ENCODE peak calls at places on chromosomes 3 and 15, in seven cellular contexts. One of them, this sample, is unnamed.

GRCh38 chr3:20975221-20975620 is 775.8 kb downstream of the ZNF385D start:
- DNase-seq in neural progenitor cell: no peak
- DNase-seq in AG04450: no peak
- DNase-seq in body of pancreas: no peak
- DNase-seq in PC-3: no peak
- DNase-seq in SK-N-SH: no peak
- DNase-seq in psoas muscle: no peak
- DNase-seq in this sample: no peak

GRCh38 chr3:157493627-157494550 is 9.3 kb downstream of the VEPH1 start:
- DNase-seq in body of pancreas: peak; percentile 6
- DNase-seq in AG04450: no peak
- DNase-seq in psoas muscle: no peak
- DNase-seq in neural progenitor cell: peak; percentile 52
- DNase-seq in SK-N-SH: peak; percentile 12
- DNase-seq in PC-3: peak; percentile 83
- DNase-seq in this sample: peak; percentile 55

GRCh38 chr3:188834349-188834748 is 337.4 kb upstream of the TPRG1 start:
- DNase-seq in AG04450: no peak
- DNase-seq in psoas muscle: no peak
- DNase-seq in PC-3: peak; percentile 13
- DNase-seq in body of pancreas: no peak
- DNase-seq in neural progenitor cell: no peak
- DNase-seq in SK-N-SH: no peak
- DNase-seq in this sample: no peak

GRCh38 chr3:17640466-17640865 is 102.0 kb downstream of the TBC1D5 start:
- DNase-seq in PC-3: peak; percentile 26
- DNase-seq in psoas muscle: no peak
- DNase-seq in AG04450: no peak
- DNase-seq in SK-N-SH: no peak
- DNase-seq in neural progenitor cell: no peak
- DNase-seq in body of pancreas: no peak
- DNase-seq in this sample: peak; percentile 56

GRCh38 chr3:138078096-138078495 is 37.3 kb downstream of the DZIP1L start:
- DNase-seq in neural progenitor cell: no peak
- DNase-seq in AG04450: no peak
- DNase-seq in PC-3: peak; percentile 72
- DNase-seq in psoas muscle: no peak
- DNase-seq in body of pancreas: no peak
- DNase-seq in SK-N-SH: no peak
- DNase-seq in this sample: peak; percentile 87

GRCh38 chr15:48176097-48176496 is 2.0 kb downstream of the MYEF2 start:
- DNase-seq in neural progenitor cell: no peak
- DNase-seq in psoas muscle: no peak
- DNase-seq in PC-3: no peak
- DNase-seq in AG04450: no peak
- DNase-seq in body of pancreas: no peak
- DNase-seq in SK-N-SH: no peak
- DNase-seq in this sample: no peak

GRCh38 chr3:168864107-168865021 is 768.6 kb upstream of the GOLIM4 start:
- DNase-seq in neural progenitor cell: no peak
- DNase-seq in PC-3: no peak
- DNase-seq in body of pancreas: no peak
- DNase-seq in AG04450: no peak
- DNase-seq in SK-N-SH: no peak
- DNase-seq in psoas muscle: no peak
- DNase-seq in this sample: no peak

GRCh38 chr3:55226696-55227095 is 260.4 kb downstream of the WNT5A start:
- DNase-seq in neural progenitor cell: no peak
- DNase-seq in body of pancreas: no peak
- DNase-seq in SK-N-SH: no peak
- DNase-seq in psoas muscle: no peak
- DNase-seq in AG04450: no peak
- DNase-seq in PC-3: no peak
- DNase-seq in this sample: no peak

GRCh38 chr15:41013698-41014414 is 60.6 kb downstream of the CHAC1 start:
- DNase-seq in SK-N-SH: no peak
- DNase-seq in AG04450: peak; percentile 59
- DNase-seq in psoas muscle: no peak
- DNase-seq in body of pancreas: no peak
- DNase-seq in PC-3: no peak
- DNase-seq in neural progenitor cell: no peak
- DNase-seq in this sample: peak; percentile 65

GRCh38 chr15:85595804-85596536 is 198.8 kb downstream of the KLHL25 start:
- DNase-seq in AG04450: no peak
- DNase-seq in SK-N-SH: no peak
- DNase-seq in neural progenitor cell: no peak
- DNase-seq in PC-3: peak; percentile 57
- DNase-seq in psoas muscle: no peak
- DNase-seq in body of pancreas: no peak
- DNase-seq in this sample: peak; percentile 43

DNA sequence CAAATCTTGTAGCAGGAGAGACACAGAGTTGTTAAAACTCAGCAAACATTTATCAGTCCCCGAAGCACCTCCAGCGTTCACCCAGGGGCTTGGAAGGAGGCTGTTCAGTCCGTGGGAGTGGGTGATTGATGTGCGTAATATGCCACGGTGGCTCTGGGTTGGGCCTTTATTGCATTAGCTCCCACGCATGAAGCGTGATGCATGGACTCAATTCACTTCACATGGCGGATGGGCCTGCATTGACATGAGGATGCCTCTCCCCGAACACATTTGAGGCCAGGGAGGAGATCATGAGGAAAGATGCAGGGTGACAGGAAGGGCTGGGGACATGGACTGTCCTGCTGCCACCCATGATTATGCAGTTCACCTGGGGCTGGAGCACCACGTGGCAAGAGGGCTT is 126.5 kb downstream of the FAM43A start:
- DNase-seq in SK-N-SH: no peak
- DNase-seq in PC-3: no peak
- DNase-seq in psoas muscle: no peak
- DNase-seq in neural progenitor cell: no peak
- DNase-seq in body of pancreas: no peak
- DNase-seq in AG04450: no peak
- DNase-seq in this sample: no peak
- H3K4me3 ChIP-seq in SK-N-SH: no peak overlapping the region
- H3K4me3 ChIP-seq in PC-3: no peak overlapping the region
- H3K4me3 ChIP-seq in psoas muscle: no peak overlapping the region
- H3K4me3 ChIP-seq in neural progenitor cell: no peak overlapping the region
- H3K4me3 ChIP-seq in body of pancreas: no peak overlapping the region
- H3K4me3 ChIP-seq in AG04450: no peak overlapping the region
- H3K4me3 ChIP-seq in this sample: no peak overlapping the region

DNA sequence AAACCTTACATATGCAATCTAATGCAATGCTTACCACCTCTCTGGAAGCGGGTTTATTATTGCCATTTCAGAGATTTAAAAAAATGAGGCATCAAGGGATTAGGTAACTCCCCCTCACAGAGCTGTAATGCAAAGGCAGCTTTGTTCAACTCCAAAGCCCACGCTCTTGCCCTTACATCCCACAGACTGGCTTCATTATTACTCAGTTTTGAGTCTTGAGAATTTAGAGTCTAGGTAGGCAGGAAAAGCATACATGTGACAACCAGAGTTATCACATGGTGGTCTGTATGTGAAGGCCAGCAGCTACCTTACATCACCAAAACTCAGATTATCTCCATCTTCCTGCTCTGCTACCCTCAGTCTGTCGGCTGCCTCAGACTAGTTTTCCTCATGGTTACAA is 326.9 kb downstream of the UACA start:
- DNase-seq in body of pancreas: no peak
- DNase-seq in SK-N-SH: no peak
- DNase-seq in psoas muscle: no peak
- DNase-seq in PC-3: no peak
- DNase-seq in AG04450: no peak
- DNase-seq in neural progenitor cell: no peak
- DNase-seq in this sample: no peak
- H3K27me3 ChIP-seq in body of pancreas: no peaks in the 10 kb centered on the region
- H3K27me3 ChIP-seq in SK-N-SH: peaks cover 6% of the 10 kb centered on the region
- H3K27me3 ChIP-seq in psoas muscle: peaks cover 5% of the 10 kb centered on the region
- H3K27me3 ChIP-seq in PC-3: no peaks in the 10 kb centered on the region
- H3K27me3 ChIP-seq in AG04450: peaks cover 52% of the 10 kb centered on the region
- H3K27me3 ChIP-seq in neural progenitor cell: no peaks in the 10 kb centered on the region
- H3K27me3 ChIP-seq in this sample: peaks cover 7% of the 10 kb centered on the region

GRCh38 chr15:67135494-67135893 is 70.1 kb downstream of the SMAD3 start:
- DNase-seq in AG04450: peak; percentile 82
- DNase-seq in SK-N-SH: no peak
- DNase-seq in body of pancreas: peak; percentile 47
- DNase-seq in neural progenitor cell: no peak
- DNase-seq in PC-3: no peak
- DNase-seq in psoas muscle: no peak
- DNase-seq in this sample: no peak
- TF ChIP-seq CTCF in AG04450: peak; percentile 54
- TF ChIP-seq CTCF in SK-N-SH: no peak
- TF ChIP-seq CTCF in body of pancreas: peak; percentile 27
- TF ChIP-seq CTCF in neural progenitor cell: no peak
- TF ChIP-seq CTCF in PC-3: no peak
- TF ChIP-seq CTCF in psoas muscle: peak; percentile 6
- TF ChIP-seq CTCF in this sample: no peak

GRCh38 chr15:90212221-90213079 is 11.3 kb downstream of the SEMA4B start:
- DNase-seq in AG04450: no peak
- DNase-seq in psoas muscle: no peak
- DNase-seq in body of pancreas: peak; percentile 67
- DNase-seq in PC-3: peak; percentile 88
- DNase-seq in neural progenitor cell: no peak
- DNase-seq in SK-N-SH: no peak
- DNase-seq in this sample: peak; percentile 91
- H3K4me3 ChIP-seq in AG04450: no peak overlapping the region
- H3K4me3 ChIP-seq in psoas muscle: no peak overlapping the region
- H3K4me3 ChIP-seq in body of pancreas: no peak overlapping the region
- H3K4me3 ChIP-seq in PC-3: peak overlapping the region; percentile 16
- H3K4me3 ChIP-seq in neural progenitor cell: no peak overlapping the region
- H3K4me3 ChIP-seq in SK-N-SH: no peak overlapping the region
- H3K4me3 ChIP-seq in this sample: peak overlapping the region; percentile 2

GRCh38 chr3:170040283-170040907 is 2.6 kb downstream of the GPR160 start:
- DNase-seq in AG04450: no peak
- DNase-seq in neural progenitor cell: peak; percentile 42
- DNase-seq in psoas muscle: no peak
- DNase-seq in body of pancreas: no peak
- DNase-seq in PC-3: no peak
- DNase-seq in SK-N-SH: no peak
- DNase-seq in this sample: peak; percentile 29
- H3K27me3 ChIP-seq in AG04450: peaks cover 51% of the 10 kb centered on the region
- H3K27me3 ChIP-seq in neural progenitor cell: peaks cover 48% of the 10 kb centered on the region
- H3K27me3 ChIP-seq in psoas muscle: peaks cover 57% of the 10 kb centered on the region
- H3K27me3 ChIP-seq in body of pancreas: no peaks in the 10 kb centered on the region
- H3K27me3 ChIP-seq in PC-3: peaks cover 10% of the 10 kb centered on the region
- H3K27me3 ChIP-seq in SK-N-SH: peaks cover 21% of the 10 kb centered on the region
- H3K27me3 ChIP-seq in this sample: no peaks in the 10 kb centered on the region

GRCh38 chr3:130627143-130627849 is 110.3 kb downstream of the COL6A6 start:
- DNase-seq in AG04450: no peak
- DNase-seq in body of pancreas: no peak
- DNase-seq in PC-3: no peak
- DNase-seq in SK-N-SH: no peak
- DNase-seq in neural progenitor cell: no peak
- DNase-seq in psoas muscle: no peak
- DNase-seq in this sample: no peak

GRCh38 chr3:130626021-130626420 is 109.0 kb downstream of the COL6A6 start:
- DNase-seq in AG04450: peak; percentile 11
- DNase-seq in body of pancreas: no peak
- DNase-seq in neural progenitor cell: no peak
- DNase-seq in PC-3: peak; percentile 3
- DNase-seq in psoas muscle: no peak
- DNase-seq in SK-N-SH: no peak
- DNase-seq in this sample: peak; percentile 7

DNA sequence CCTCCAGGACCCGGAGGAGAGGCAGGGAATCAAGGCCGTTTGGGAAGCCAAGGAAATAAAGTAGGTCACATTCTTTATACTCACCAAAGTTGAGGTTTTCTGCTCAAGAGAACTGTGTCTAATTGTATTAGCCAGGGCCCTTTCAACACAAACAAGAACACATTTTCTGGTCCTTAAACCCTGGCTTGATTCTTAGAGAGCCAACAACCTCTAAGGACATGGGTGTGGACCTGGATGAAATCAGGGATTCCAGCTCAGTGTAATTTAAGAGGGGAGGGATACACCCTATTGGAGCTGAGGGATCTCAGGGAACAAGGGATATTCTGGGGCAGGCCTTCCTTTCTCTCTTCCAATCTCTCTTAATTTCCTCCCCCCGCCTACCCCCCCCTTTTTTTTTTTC is 104.8 kb downstream of the COL6A6 start:
- DNase-seq in AG04450: no peak
- DNase-seq in neural progenitor cell: peak; percentile 19
- DNase-seq in PC-3: no peak
- DNase-seq in SK-N-SH: no peak
- DNase-seq in body of pancreas: no peak
- DNase-seq in psoas muscle: no peak
- DNase-seq in this sample: no peak
- TF ChIP-seq CTCF in AG04450: no peak
- TF ChIP-seq CTCF in neural progenitor cell: no peak
- TF ChIP-seq CTCF in PC-3: no peak
- TF ChIP-seq CTCF in SK-N-SH: no peak
- TF ChIP-seq CTCF in body of pancreas: no peak
- TF ChIP-seq CTCF in psoas muscle: no peak
- TF ChIP-seq CTCF in this sample: no peak

GRCh38 chr3:98732239-98733054 is 30.7 kb upstream of the ST3GAL6 start:
- DNase-seq in psoas muscle: peak; percentile 46
- DNase-seq in body of pancreas: peak; percentile 54
- DNase-seq in PC-3: peak; percentile 67
- DNase-seq in SK-N-SH: peak; percentile 79
- DNase-seq in neural progenitor cell: peak; percentile 80
- DNase-seq in AG04450: no peak
- DNase-seq in this sample: no peak

GRCh38 chr3:98731720-98732238 is 31.4 kb upstream of the ST3GAL6 start:
- DNase-seq in psoas muscle: no peak
- DNase-seq in AG04450: no peak
- DNase-seq in SK-N-SH: peak; percentile 23
- DNase-seq in PC-3: no peak
- DNase-seq in body of pancreas: no peak
- DNase-seq in neural progenitor cell: no peak
- DNase-seq in this sample: peak; percentile 17

GRCh38 chr3:98733055-98733777 is 29.9 kb upstream of the ST3GAL6 start:
- DNase-seq in AG04450: no peak
- DNase-seq in SK-N-SH: peak; percentile 75
- DNase-seq in PC-3: peak; percentile 38
- DNase-seq in neural progenitor cell: peak; percentile 67
- DNase-seq in psoas muscle: peak; percentile 32
- DNase-seq in body of pancreas: peak; percentile 16
- DNase-seq in this sample: no peak

GRCh38 chr3:98730338-98730737 is 32.8 kb upstream of the ST3GAL6 start:
- DNase-seq in psoas muscle: no peak
- DNase-seq in neural progenitor cell: no peak
- DNase-seq in body of pancreas: peak; percentile 19
- DNase-seq in PC-3: peak; percentile 93
- DNase-seq in AG04450: no peak
- DNase-seq in SK-N-SH: no peak
- DNase-seq in this sample: peak; percentile 93

DNA sequence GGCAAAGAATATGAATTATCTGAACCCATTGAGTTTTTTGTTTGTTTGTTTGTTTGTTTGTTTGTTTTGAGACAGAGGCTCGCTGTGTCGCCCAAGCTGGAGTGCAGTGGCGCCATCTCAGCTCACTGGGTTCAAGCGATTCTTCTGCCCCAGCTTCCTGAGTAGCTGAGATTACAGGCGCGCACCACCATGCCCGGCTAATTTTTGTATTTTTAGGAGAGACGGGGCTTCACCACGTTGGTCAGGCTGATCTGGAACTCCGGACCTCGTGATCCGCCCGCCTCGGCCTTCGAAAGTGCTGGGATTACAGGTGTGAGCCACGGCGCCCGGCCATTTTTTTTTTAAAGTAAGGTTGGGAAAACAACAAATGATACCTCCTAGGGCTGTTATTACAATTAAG is 32.0 kb upstream of the ST3GAL6 start:
- DNase-seq in psoas muscle: no peak
- DNase-seq in SK-N-SH: no peak
- DNase-seq in AG04450: no peak
- DNase-seq in body of pancreas: no peak
- DNase-seq in neural progenitor cell: no peak
- DNase-seq in PC-3: no peak
- DNase-seq in this sample: no peak
- H3K4me3 ChIP-seq in psoas muscle: no peak overlapping the region
- H3K4me3 ChIP-seq in SK-N-SH: no peak overlapping the region
- H3K4me3 ChIP-seq in AG04450: no peak overlapping the region
- H3K4me3 ChIP-seq in body of pancreas: no peak overlapping the region
- H3K4me3 ChIP-seq in neural progenitor cell: no peak overlapping the region
- H3K4me3 ChIP-seq in PC-3: no peak overlapping the region
- H3K4me3 ChIP-seq in this sample: no peak overlapping the region